ENCODE peak calls at places on chromosomes 13 and 19, in six cellular contexts. Q, G, U, L, I and X are unnamed samples.

GRCh38 chr13:44664308-44664707 is 88.2 kb upstream of the TSC22D1 start:
- DNase-seq in I (no peak), U (no peak), G (no peak), L (no peak), Q (no peak), X (no peak)

GRCh38 chr19:29277107-29277506 is 64.2 kb upstream of the UQCRFS1 start:
- DNase-seq in U (no peak), L (peak), Q (no peak), G (peak), I (no peak), X (no peak)

GRCh38 chr19:39413903-39414608 is 1.6 kb downstream of the PLEKHG2 start:
- DNase-seq in U (no peak), L (peak), Q (no peak), G (no peak), I (peak), X (no peak)

GRCh38 chr19:38667552-38668205 is 20.2 kb downstream of the ACTN4 start:
- DNase-seq in U (no peak), Q (no peak), G (no peak), I (no peak), L (no peak), X (no peak)

GRCh38 chr19:6221878-6222746 is 57.7 kb downstream of the MLLT1 start:
- DNase-seq in U (peak), L (no peak), G (no peak), I (no peak), Q (no peak), X (no peak)

GRCh38 chr13:94558721-94559120 is 37.2 kb downstream of the TGDS start:
- DNase-seq in I (no peak), G (no peak), U (no peak), Q (no peak), L (no peak), X (no peak)

GRCh38 chr19:13056052-13056660 is 46.5 kb downstream of the LYL1 start:
- DNase-seq in Q (peak), U (no peak), I (peak), L (peak), G (no peak), X (peak)

GRCh38 chr19:40420766-40421467 is 4.9 kb downstream of the SERTAD1 start:
- DNase-seq in L (peak), U (peak), G (peak), Q (peak), I (peak), X (peak)

GRCh38 chr13:26048745-26049144 is 3.1 kb downstream of the SHISA2 start:
- DNase-seq in Q (no peak), G (no peak), L (no peak), I (no peak), U (no peak), X (no peak)

GRCh38 chr13:24699541-24699940 is 19.3 kb downstream of the ATP12A start:
- DNase-seq in L (no peak), G (no peak), I (no peak), Q (no peak), U (no peak), X (no peak)

GRCh38 chr19:47239610-47240296 is 8.8 kb upstream of the BBC3 start:
- DNase-seq in I (peak), Q (no peak), G (peak), L (peak), U (peak), X (peak)

GRCh38 chr13:20988909-20989735 is 72.3 kb downstream of the LATS2 start:
- DNase-seq in I (no peak), L (no peak), U (no peak), G (no peak), Q (no peak), X (no peak)

GRCh38 chr19:47275866-47276461 is 1.3 kb downstream of the INAFM1 start:
- DNase-seq in L (peak), Q (no peak), U (peak), I (peak), G (no peak), X (no peak)

GRCh38 chr13:37534181-37534580 is 64.4 kb downstream of the POSTN start:
- DNase-seq in I (no peak), U (no peak), G (no peak), L (no peak), Q (no peak), X (no peak)

GRCh38 chr13:93307166-93307565 is 80.6 kb downstream of the GPC6 start:
- DNase-seq in Q (no peak), U (no peak), I (no peak), L (no peak), G (no peak), X (no peak)

GRCh38 chr19:7650148-7650547 is 13.2 kb downstream of the STXBP2 start:
- DNase-seq in U (no peak), L (no peak), Q (no peak), I (no peak), G (no peak), X (no peak)

GRCh38 chr13:113548778-113549621 is 35.6 kb upstream of the TFDP1 start:
- DNase-seq in U (no peak), L (no peak), Q (no peak), I (no peak), G (no peak), X (peak)

GRCh38 chr13:102569488-102569887 is 27.3 kb upstream of the TPP2 start:
- DNase-seq in I (no peak), Q (no peak), L (no peak), G (no peak), U (no peak), X (no peak)

GRCh38 chr19:51025401-51025800 is 1.0 kb downstream of the KLK11 start:
- DNase-seq in L (no peak), U (no peak), I (no peak), G (no peak), Q (no peak), X (no peak)

GRCh38 chr13:70034280-70034679 is 73.3 kb upstream of the ATXN8OS start:
- DNase-seq in Q (no peak), I (no peak), G (no peak), U (no peak), L (no peak), X (no peak)

GRCh38 chr19:2613507-2614295 is 88.8 kb downstream of the GNG7 start:
- DNase-seq in Q (no peak), I (peak), L (peak), G (no peak), U (no peak), X (no peak)

GRCh38 chr19:12163841-12164240 is 945 bp downstream of the ZNF136 start:
- DNase-seq in G (no peak), I (no peak), L (no peak), Q (no peak), U (no peak), X (no peak)

GRCh38 chr19:18794029-18794313 is 2.9 kb upstream of the COMP start:
- DNase-seq in L (no peak), G (no peak), U (no peak), I (no peak), Q (no peak), X (no peak)

GRCh38 chr13:73972503-73972902 is 161.7 kb downstream of the KLF12 start:
- DNase-seq in L (no peak), U (no peak), I (no peak), Q (no peak), G (no peak), X (no peak)

GRCh38 chr13:90276208-90276607 is 1071.3 kb upstream of the MIR17HG start:
- DNase-seq in G (no peak), I (no peak), U (no peak), Q (no peak), L (no peak), X (no peak)

GRCh38 chr13:52703482-52703881 is 36.1 kb downstream of the CNMD start:
- DNase-seq in I (no peak), U (no peak), Q (no peak), L (no peak), G (no peak), X (no peak)

GRCh38 chr13:112469071-112469745 is 93.1 kb downstream of the SPACA7 start:
- DNase-seq in G (no peak), U (no peak), L (no peak), I (no peak), Q (no peak), X (no peak)

GRCh38 chr13:34025746-34026145 is 207.8 kb downstream of the RFC3 start:
- DNase-seq in U (no peak), Q (no peak), G (no peak), I (no peak), L (no peak), X (no peak)

GRCh38 chr19:30116984-30117555 is 175.0 kb downstream of the URI1 start:
- DNase-seq in L (peak), I (no peak), Q (no peak), G (no peak), U (no peak), X (no peak)

GRCh38 chr19:40610396-40611064 is 9.4 kb downstream of the LTBP4 start:
- DNase-seq in U (peak), Q (no peak), G (peak), L (peak), I (peak), X (peak)

GRCh38 chr13:102018716-102019115 is 383.1 kb downstream of the FGF14 start:
- DNase-seq in I (no peak), G (no peak), U (no peak), Q (no peak), L (no peak), X (no peak)

GRCh38 chr19:42511340-42511739 is 16.9 kb downstream of the CEACAM1 start:
- DNase-seq in I (no peak), U (no peak), L (no peak), G (no peak), Q (no peak), X (no peak)

GRCh38 chr13:45055902-45056648 is 64.2 kb upstream of the GTF2F2 start:
- DNase-seq in G (no peak), U (no peak), I (no peak), L (peak), Q (peak), X (no peak)

GRCh38 chr19:20858218-20858617 is 64.8 kb upstream of the ZNF85 start:
- DNase-seq in U (no peak), G (no peak), L (no peak), Q (no peak), I (no peak), X (no peak)

GRCh38 chr19:35090795-35091214 is 24.8 kb upstream of the FXYD3 start:
- DNase-seq in U (no peak), G (no peak), I (no peak), L (no peak), Q (no peak), X (no peak)

GRCh38 chr13:90717451-90717936 is 630.0 kb upstream of the MIR17HG start:
- DNase-seq in L (no peak), U (no peak), Q (peak), G (no peak), I (no peak), X (no peak)

GRCh38 chr19:45767410-45767880 is 1.6 kb downstream of the SIX5 start:
- DNase-seq in L (peak), I (peak), U (peak), G (no peak), Q (no peak), X (no peak)

GRCh38 chr19:45766919-45767346 is 2.1 kb downstream of the SIX5 start:
- DNase-seq in U (no peak), I (peak), Q (no peak), G (no peak), L (peak), X (no peak)

GRCh38 chr19:45765365-45766292 is 3.4 kb downstream of the SIX5 start:
- DNase-seq in Q (no peak), I (peak), L (peak), U (no peak), G (no peak), X (no peak)

GRCh38 chr19:45764947-45765346 is 4.1 kb downstream of the SIX5 start:
- DNase-seq in G (no peak), L (peak), Q (no peak), U (no peak), I (peak), X (no peak)

GRCh38 chr19:45766293-45766918 is 2.6 kb downstream of the SIX5 start:
- DNase-seq in G (no peak), Q (no peak), U (no peak), I (peak), L (peak), X (no peak)
- H3K27ac ChIP-seq in G (no peak), Q (peak), U (peak), I (peak), L (peak), X (peak)

GRCh38 chr13:111314852-111315251 is 5.6 kb upstream of the TEX29 start:
- DNase-seq in I (no peak), U (no peak), G (no peak), L (no peak), Q (no peak), X (no peak)

GRCh38 chr13:111317042-111317550 is 3.3 kb upstream of the TEX29 start:
- DNase-seq in Q (no peak), G (no peak), L (no peak), U (no peak), I (no peak), X (no peak)

GRCh38 chr13:111316161-111316730 is 4.2 kb upstream of the TEX29 start:
- DNase-seq in L (no peak), I (no peak), U (no peak), G (no peak), Q (no peak), X (peak)

GRCh38 chr13:111313911-111314425 is 6.5 kb upstream of the TEX29 start:
- DNase-seq in G (no peak), L (no peak), U (no peak), I (no peak), Q (no peak), X (no peak)

GRCh38 chr13:111315347-111315995 is 5.0 kb upstream of the TEX29 start:
- DNase-seq in I (no peak), L (no peak), U (no peak), Q (no peak), G (no peak), X (no peak)
- H3K27ac ChIP-seq in I (no peak), L (no peak), U (no peak), Q (no peak), G (no peak), X (no peak)

DNA sequence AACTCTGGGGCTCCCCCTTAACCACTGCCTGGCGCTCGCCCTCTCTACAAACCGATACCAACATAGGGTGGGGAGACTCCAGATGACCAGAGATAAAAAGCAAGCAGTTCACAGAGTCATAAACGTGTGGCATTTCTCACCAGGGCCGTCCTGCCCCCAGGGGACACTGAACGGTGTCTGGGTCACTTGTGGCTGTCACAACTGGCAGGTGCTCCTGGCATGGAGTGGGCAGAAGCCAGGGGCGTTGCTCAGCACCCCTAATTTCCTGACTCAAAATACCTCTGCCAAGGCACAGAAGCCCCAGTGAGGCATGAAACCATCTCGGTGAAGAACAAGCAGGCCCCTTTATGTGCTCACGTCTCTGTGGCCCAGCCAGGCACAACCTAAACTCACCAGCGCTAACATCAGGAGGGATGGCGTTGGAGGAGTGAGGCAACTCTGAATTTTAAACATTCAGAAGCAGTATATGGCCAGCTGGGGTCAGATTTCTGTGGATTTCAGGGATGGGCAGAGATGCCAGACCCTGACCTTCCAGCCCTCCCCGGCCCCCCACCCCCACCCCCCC is 1.8 kb downstream of the PIP5K1C start:
- DNase-seq in G (no peak), U (no peak), Q (no peak), I (no peak), L (no peak), X (no peak)
- H3K27ac ChIP-seq in G (no peak), U (no peak), Q (no peak), I (peak), L (peak), X (peak)

GRCh38 chr13:29596064-29596418 is 553 bp upstream of the SLC7A1 start:
- DNase-seq in I (no peak), Q (no peak), G (no peak), L (no peak), U (no peak), X (no peak)

GRCh38 chr13:29595380-29596063 is at the start of gene SLC7A1:
- DNase-seq in U (peak), L (peak), I (peak), G (peak), Q (peak), X (peak)

GRCh38 chr13:29594710-29595379 is 643 bp downstream of the SLC7A1 start:
- DNase-seq in U (peak), G (peak), L (peak), I (peak), Q (no peak), X (peak)

GRCh38 chr13:29594310-29594709 is 1.2 kb downstream of the SLC7A1 start:
- DNase-seq in L (peak), G (no peak), I (no peak), U (no peak), Q (no peak), X (peak)

DNA sequence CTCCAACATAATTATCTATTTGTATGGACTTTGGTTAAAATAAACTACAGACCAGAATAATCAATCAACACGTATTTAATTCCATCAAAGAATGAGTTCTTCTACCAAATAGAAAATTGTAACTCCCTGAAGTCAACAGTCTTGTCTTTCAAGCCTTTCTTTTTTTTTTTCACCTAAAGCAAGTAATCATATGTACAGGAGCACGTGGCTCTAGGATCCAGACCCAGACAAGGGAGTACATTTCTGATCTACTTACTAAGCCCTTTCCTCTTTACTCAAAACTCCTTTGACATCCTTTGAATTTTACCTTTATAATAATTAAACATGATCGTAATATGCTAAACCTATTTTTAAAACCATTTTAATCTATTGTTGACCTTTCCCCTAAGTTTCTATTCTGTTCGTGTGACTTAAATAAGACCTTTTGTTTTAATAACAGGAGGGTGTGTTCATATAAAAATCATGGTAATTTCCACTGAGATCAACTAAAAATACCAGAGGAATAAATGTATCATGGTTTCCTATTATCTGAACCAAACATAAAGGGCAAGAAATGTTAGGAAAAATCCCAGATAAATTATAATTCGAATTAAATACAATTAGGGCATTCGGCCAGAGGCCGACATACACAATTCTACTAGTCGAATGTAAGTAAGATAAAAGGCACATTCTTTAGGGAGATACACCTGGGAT is 1.7 kb downstream of the SLC7A1 start:
- DNase-seq in U (no peak), G (no peak), Q (no peak), L (no peak), I (no peak), X (no peak)
- H3K27ac ChIP-seq in U (no peak), G (no peak), Q (peak), L (peak), I (no peak), X (peak)